ENCODE peak calls at places on chromosome 21, in ten cellular contexts. Q, L, H, N, X, Z, J, I, G and V are unnamed samples.
A peak's percentile ranks its signal among the peaks of the same experiment; 100 is the strongest.

GRCh38 chr21:36422279-36423098 is 37.3 kb downstream of the CHAF1B start:
- DNase-seq in Q (peak; percentile 71), L (peak; percentile 64), H (peak; percentile 74), N (peak; percentile 44), X (no peak), Z (peak; percentile 54), J (no peak), I (no peak), G (peak; percentile 73), V (no peak)

GRCh38 chr21:46188226-46189212 is 4.3 kb upstream of the SPATC1L start:
- DNase-seq in Q (peak; percentile 58), L (peak; percentile 56), H (peak; percentile 82), N (peak; percentile 50), X (no peak), Z (peak; percentile 75), J (no peak), I (peak; percentile 51), G (peak; percentile 58), V (peak; percentile 88)

GRCh38 chr21:21631961-21632360 is 633.8 kb downstream of the NCAM2 start:
- DNase-seq in Q (peak; percentile 17), L (no peak), H (no peak), N (no peak), X (no peak), Z (peak; percentile 7), J (no peak), I (no peak), G (no peak), V (no peak)

GRCh38 chr21:45963225-45963555 is 18.4 kb upstream of the COL6A1 start:
- DNase-seq in Q (peak; percentile 52), L (no peak), H (no peak), N (no peak), X (no peak), Z (no peak), J (no peak), I (no peak), G (no peak), V (no peak)

GRCh38 chr21:15204140-15204774 is 139.5 kb upstream of the NRIP1 start:
- DNase-seq in Q (no peak), L (no peak), H (no peak), N (no peak), X (no peak), Z (no peak), J (no peak), I (no peak), G (no peak), V (no peak)

GRCh38 chr21:31132574-31133242 is 94.4 kb upstream of the KRTAP19-8 start:
- DNase-seq in Q (peak; percentile 12), L (no peak), H (no peak), N (no peak), X (peak; percentile 88), Z (no peak), J (peak; percentile 25), I (no peak), G (no peak), V (no peak)

GRCh38 chr21:37139154-37139553 is 66.1 kb downstream of the TTC3 start:
- DNase-seq in Q (no peak), L (no peak), H (no peak), N (no peak), X (no peak), Z (no peak), J (no peak), I (no peak), G (no peak), V (no peak)

GRCh38 chr21:38443110-38443509 is 55.2 kb downstream of the ERG start:
- DNase-seq in Q (no peak), L (no peak), H (no peak), N (no peak), X (no peak), Z (no peak), J (no peak), I (no peak), G (no peak), V (no peak)

GRCh38 chr21:15289896-15290841 is 225.4 kb upstream of the NRIP1 start:
- DNase-seq in Q (no peak), L (peak; percentile 30), H (no peak), N (no peak), X (no peak), Z (peak; percentile 19), J (no peak), I (no peak), G (peak; percentile 70), V (no peak)

GRCh38 chr21:37568916-37569315 is 202.3 kb downstream of the DYRK1A start:
- DNase-seq in Q (no peak), L (no peak), H (no peak), N (no peak), X (no peak), Z (no peak), J (no peak), I (no peak), G (no peak), V (no peak)

GRCh38 chr21:30345014-30345413 is 3.4 kb downstream of the KRTAP23-1 start:
- DNase-seq in Q (no peak), L (no peak), H (no peak), N (no peak), X (no peak), Z (no peak), J (no peak), I (no peak), G (no peak), V (no peak)

GRCh38 chr21:21383126-21383525 is 384.9 kb downstream of the NCAM2 start:
- DNase-seq in Q (peak; percentile 11), L (no peak), H (no peak), N (no peak), X (no peak), Z (peak; percentile 7), J (no peak), I (no peak), G (no peak), V (no peak)

GRCh38 chr21:40043423-40043822 is 176.2 kb downstream of the PCP4 start:
- DNase-seq in Q (no peak), L (no peak), H (no peak), N (no peak), X (no peak), Z (no peak), J (no peak), I (no peak), G (no peak), V (no peak)

GRCh38 chr21:8989883-8990325 is 1531.5 kb upstream of the TPTE start:
- DNase-seq in Q (no peak), L (no peak), H (peak; percentile 56), N (no peak), X (no peak), Z (no peak), J (no peak), I (no peak), G (no peak), V (no peak)

DNA sequence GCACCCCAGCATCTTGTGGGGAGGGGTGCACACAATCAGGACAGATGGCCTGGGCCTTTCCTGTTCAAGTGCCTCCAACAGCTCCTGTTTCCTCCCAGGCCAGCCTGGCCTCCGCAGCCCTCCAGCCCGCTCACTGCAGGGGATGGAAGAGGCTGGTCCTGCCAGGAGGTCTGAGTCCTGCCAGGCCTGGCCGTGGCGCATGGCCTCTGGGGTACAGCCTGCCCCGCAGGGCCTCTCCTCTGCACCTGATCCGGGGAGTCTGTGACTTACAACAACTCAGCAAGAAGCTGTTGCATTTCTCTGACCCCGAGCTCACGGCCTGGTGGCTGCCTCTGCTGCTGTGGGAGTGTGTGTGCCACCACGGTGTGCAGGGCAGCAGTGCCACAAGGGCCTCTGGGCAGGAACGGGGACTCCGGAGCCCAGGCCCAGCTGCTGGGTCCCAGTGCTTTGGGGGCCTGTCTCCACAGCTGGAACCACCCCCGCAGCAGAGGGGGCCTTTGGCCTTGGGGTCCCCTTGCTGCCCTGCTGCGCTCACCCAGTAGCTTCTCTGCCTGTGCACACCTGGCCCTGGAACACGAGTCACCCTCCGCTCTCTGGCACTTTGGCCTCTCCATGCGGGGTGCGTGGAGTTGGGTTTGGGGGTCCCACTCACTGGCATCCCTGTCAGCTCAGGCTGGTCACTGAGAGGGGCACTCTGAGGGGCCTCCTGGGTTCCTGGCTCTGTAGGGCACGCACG is 17.4 kb upstream of the LRRC3 start:
- DNase-seq in Q (no peak), L (no peak), H (no peak), N (no peak), X (no peak), Z (no peak), J (no peak), I (no peak), G (peak; percentile 55), V (no peak)
- H3K4me1 ChIP-seq in Q (no peaks in the 10 kb centered on the region), L (no peaks in the 10 kb centered on the region), H (no peaks in the 10 kb centered on the region), N (no peaks in the 10 kb centered on the region), X (no peaks in the 10 kb centered on the region), Z (peaks cover 10% of the 10 kb centered on the region), J (no peaks in the 10 kb centered on the region), I (no peaks in the 10 kb centered on the region), G (no peaks in the 10 kb centered on the region), V (no peaks in the 10 kb centered on the region)

DNA sequence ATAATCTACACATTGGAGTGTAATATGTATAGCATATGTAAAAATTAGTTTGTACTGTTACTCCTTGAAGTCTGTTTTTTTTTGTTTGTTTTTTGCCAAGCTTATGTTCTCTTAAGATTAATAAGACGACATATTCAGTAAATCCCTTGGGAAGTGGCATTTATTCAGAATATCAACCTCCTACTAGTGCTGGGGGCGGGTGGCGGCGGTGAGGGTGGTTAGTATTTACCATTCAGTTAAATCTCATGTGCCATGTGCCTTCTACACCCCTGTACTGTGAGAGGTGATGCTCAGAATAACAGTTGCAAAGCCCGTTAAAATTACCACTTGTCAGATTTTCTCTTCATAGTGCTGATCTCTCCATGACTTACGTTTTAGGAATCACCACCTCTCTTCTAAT is 3.0 kb downstream of the BACH1 start:
- DNase-seq in Q (no peak), L (no peak), H (no peak), N (no peak), X (no peak), Z (no peak), J (no peak), I (no peak), G (no peak), V (no peak)
- H3K4me3 ChIP-seq in Q (peak overlapping the region; percentile 96), L (no peak overlapping the region), H (no peak overlapping the region), N (no peak overlapping the region), X (no peak overlapping the region), Z (peak overlapping the region; percentile 62), J (no peak overlapping the region), I (no peak overlapping the region), G (peak overlapping the region; percentile 77), V (no peak overlapping the region)

DNA sequence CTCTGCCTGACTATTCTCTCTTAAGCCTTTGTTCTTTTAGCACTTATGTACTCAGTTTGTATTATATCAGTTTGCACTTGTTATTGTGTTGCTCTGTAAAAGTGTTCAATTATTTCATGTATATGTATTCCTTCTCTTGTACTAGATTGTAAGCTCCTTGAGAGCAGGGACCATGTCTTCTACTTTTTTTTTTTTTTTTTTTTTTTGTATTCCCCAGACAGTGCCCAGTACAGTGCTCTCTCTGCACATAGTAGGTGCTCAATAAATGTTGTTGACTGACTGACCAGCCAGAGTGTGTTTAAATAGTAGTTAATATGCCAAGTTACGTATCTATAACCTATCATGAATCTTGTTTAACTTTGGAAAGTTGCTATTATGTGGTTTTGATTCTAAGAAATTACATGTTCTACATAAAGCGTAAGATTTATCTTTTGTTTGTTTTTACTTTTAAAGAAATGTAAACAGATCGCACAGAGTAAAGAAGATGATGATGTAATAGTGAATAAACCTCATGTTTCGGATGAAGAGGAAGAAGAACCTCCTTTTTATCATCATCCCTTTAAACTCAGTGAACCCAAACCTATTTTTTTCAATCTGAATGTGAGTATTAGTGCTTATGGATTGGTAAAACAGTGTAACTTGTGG is 16.1 kb downstream of the SON start:
- DNase-seq in Q (peak; percentile 70), L (no peak), H (no peak), N (no peak), X (no peak), Z (no peak), J (no peak), I (no peak), G (no peak), V (no peak)
- H3K4me1 ChIP-seq in Q (peaks cover 2% of the 10 kb centered on the region), L (no peaks in the 10 kb centered on the region), H (no peaks in the 10 kb centered on the region), N (no peaks in the 10 kb centered on the region), X (peaks cover 53% of the 10 kb centered on the region), Z (peaks cover 28% of the 10 kb centered on the region), J (peaks cover 27% of the 10 kb centered on the region), I (no peaks in the 10 kb centered on the region), G (peaks cover 15% of the 10 kb centered on the region), V (no peaks in the 10 kb centered on the region)

GRCh38 chr21:42198949-42199348 is 20.0 kb upstream of the ABCG1 start:
- DNase-seq in Q (no peak), L (no peak), H (no peak), N (no peak), X (no peak), Z (no peak), J (no peak), I (no peak), G (no peak), V (no peak)
- H3K4me3 ChIP-seq in Q (no peak overlapping the region), L (no peak overlapping the region), H (no peak overlapping the region), N (no peak overlapping the region), X (no peak overlapping the region), Z (no peak overlapping the region), J (peak overlapping the region; percentile 24), I (no peak overlapping the region), G (no peak overlapping the region), V (no peak overlapping the region)